ENCODE peak calls at places on chromosomes 2 and 18, in seven cellular contexts. O is H54; P is glutamatergic neuron; F is tibial nerve; C is CD4-positive, alpha-beta T cell; Y is AG10803; X is stimulated activated CD4-positive, alpha-beta T cell treated with anti-CD3 and anti-CD28 coated beads, Interleukin-4, amount 100 ng/mL, for 48 hours. U is an unnamed sample.

GRCh38 chr2:238091426-238092060 is 8.6 kb upstream of the ESPNL start:
- DNase-seq in P (no peak), X (no peak), F (no peak), O (no peak), C (no peak), Y (no peak), U (no peak)

GRCh38 chr2:212520340-212520739 is 18.3 kb downstream of the ERBB4 start:
- DNase-seq in C (no peak), Y (peak), O (no peak), X (no peak), P (no peak), F (no peak), U (no peak)

GRCh38 chr2:207805566-207806226 is 36.0 kb upstream of the FZD5 start:
- DNase-seq in X (no peak), F (no peak), O (no peak), C (no peak), P (no peak), Y (peak), U (no peak)

GRCh38 chr2:98009887-98010760 is 14.4 kb upstream of the TMEM131 start:
- DNase-seq in Y (peak), C (no peak), X (no peak), O (no peak), P (no peak), F (no peak), U (no peak)

GRCh38 chr2:189088566-189089225 is 90.9 kb downstream of the COL5A2 start:
- DNase-seq in C (no peak), Y (no peak), O (no peak), F (no peak), P (no peak), X (no peak), U (no peak)

GRCh38 chr2:44010266-44010665 is 14.5 kb upstream of the LRPPRC start:
- DNase-seq in O (no peak), X (no peak), P (no peak), F (no peak), Y (no peak), C (no peak), U (no peak)

GRCh38 chr2:201680743-201681142 is 17.7 kb downstream of the MPP4 start:
- DNase-seq in X (peak), C (no peak), P (peak), O (peak), Y (no peak), F (no peak), U (no peak)

GRCh38 chr2:164824865-164825264 is 16.8 kb downstream of the COBLL1 start:
- DNase-seq in O (no peak), C (no peak), Y (peak), F (no peak), X (no peak), P (no peak), U (no peak)

GRCh38 chr2:10057231-10058107 is 14.1 kb downstream of the KLF11 start:
- DNase-seq in F (no peak), C (no peak), X (no peak), Y (peak), P (peak), O (peak), U (no peak)

GRCh38 chr2:45002661-45003210 is 6.5 kb downstream of the SIX2 start:
- DNase-seq in O (no peak), F (no peak), Y (no peak), P (no peak), C (no peak), X (no peak), U (no peak)

GRCh38 chr2:49490710-49491109 is 336.4 kb upstream of the FSHR start:
- DNase-seq in C (no peak), O (peak), F (no peak), Y (no peak), P (no peak), X (peak), U (peak)

GRCh38 chr2:148645925-148646559 is 1.5 kb downstream of the EPC2 start:
- DNase-seq in P (no peak), Y (peak), X (no peak), C (peak), O (peak), F (no peak), U (peak)

GRCh38 chr2:45964226-45964841 is 312.9 kb downstream of the PRKCE start:
- DNase-seq in P (no peak), Y (peak), X (no peak), C (no peak), O (peak), F (peak), U (no peak)

GRCh38 chr2:9467687-9468086 is 6.7 kb upstream of the IAH1 start:
- DNase-seq in O (no peak), P (no peak), Y (no peak), X (no peak), C (no peak), F (no peak), U (no peak)

GRCh38 chr18:8627107-8627472 is 17.9 kb downstream of the RAB12 start:
- DNase-seq in Y (no peak), C (no peak), X (no peak), P (no peak), O (no peak), F (no peak), U (no peak)

GRCh38 chr18:5895886-5896740 is 791 bp upstream of the TMEM200C start:
- DNase-seq in P (peak), Y (no peak), C (no peak), F (no peak), X (no peak), O (peak), U (no peak)

GRCh38 chr2:70937866-70938579 is 2.3 kb downstream of the ATP6V1B1 start:
- DNase-seq in Y (no peak), P (no peak), O (no peak), F (no peak), X (no peak), C (no peak), U (no peak)

GRCh38 chr18:45386256-45386655 is 229.0 kb upstream of the SLC14A2 start:
- DNase-seq in Y (peak), C (no peak), F (no peak), O (no peak), X (no peak), P (peak), U (no peak)

GRCh38 chr2:30234180-30234971 is 3.0 kb downstream of the LBH start:
- DNase-seq in F (peak), O (peak), X (no peak), C (peak), P (no peak), Y (peak), U (no peak)

GRCh38 chr2:121351521-121352318 is 66.7 kb upstream of the TFCP2L1 start:
- DNase-seq in F (no peak), C (no peak), O (no peak), Y (no peak), X (no peak), P (no peak), U (no peak)

GRCh38 chr18:54679318-54680149 is 88.5 kb downstream of the DYNAP start:
- DNase-seq in O (peak), Y (peak), P (no peak), X (no peak), F (no peak), C (no peak), U (no peak)

GRCh38 chr2:9941196-9941995 is 10.1 kb upstream of the GRHL1 start:
- DNase-seq in F (no peak), O (no peak), X (no peak), C (no peak), Y (peak), P (no peak), U (no peak)

GRCh38 chr2:164314148-164314547 is 307.1 kb downstream of the GRB14 start:
- DNase-seq in Y (peak), F (no peak), X (no peak), P (no peak), O (no peak), C (no peak), U (no peak)

GRCh38 chr18:72993245-72993644 is 125.5 kb upstream of the NETO1 start:
- DNase-seq in X (no peak), Y (no peak), O (no peak), P (no peak), F (no peak), C (no peak), U (no peak)

GRCh38 chr18:908631-909621 is 4.3 kb downstream of the ADCYAP1 start:
- DNase-seq in Y (no peak), O (no peak), C (no peak), X (no peak), P (peak), F (no peak), U (no peak)

GRCh38 chr2:54254180-54254579 is 1.8 kb downstream of the TSPYL6 start:
- DNase-seq in C (no peak), P (no peak), F (no peak), X (no peak), O (no peak), Y (no peak), U (no peak)

GRCh38 chr2:72579595-72580180 is 246.1 kb downstream of the EXOC6B start:
- DNase-seq in Y (peak), O (no peak), C (no peak), F (no peak), P (no peak), X (no peak), U (peak)

GRCh38 chr2:22894761-22895160 is 490.2 kb upstream of the KLHL29 start:
- DNase-seq in C (no peak), F (no peak), P (peak), O (no peak), X (no peak), Y (no peak), U (no peak)

GRCh38 chr2:11742317-11742701 is 4.1 kb upstream of the LPIN1 start:
- DNase-seq in F (no peak), O (no peak), P (no peak), C (no peak), Y (no peak), X (no peak), U (no peak)

GRCh38 chr2:135904590-135904989 is 28.3 kb upstream of the MCM6 start:
- DNase-seq in Y (peak), O (no peak), C (no peak), X (no peak), F (no peak), P (no peak), U (no peak)

GRCh38 chr2:42878581-42878980 is 86.2 kb upstream of the HAAO start:
- DNase-seq in P (no peak), O (no peak), F (no peak), Y (no peak), C (no peak), X (no peak), U (peak)

GRCh38 chr2:237702439-237703397 is 75.3 kb downstream of the LRRFIP1 start:
- DNase-seq in X (no peak), O (no peak), Y (peak), C (no peak), P (no peak), F (no peak), U (no peak)

GRCh38 chr2:130720528-130720927 is 8.3 kb upstream of the GPR148 start:
- DNase-seq in P (no peak), C (no peak), O (no peak), Y (no peak), F (no peak), X (no peak), U (no peak)